ENCODE peak calls at places on chromosomes 16 and 17, in seven cellular contexts. M is transverse colon, O is Peyer's patch, U is body of pancreas, R is heart left ventricle, Z is endothelial cell of umbilical vein, T is IMR-90. C is an unnamed sample.

GRCh38 chr16:14378131-14378551 is 251.9 kb downstream of the PARN start:
- DNase-seq in U (no peak), M (no peak), O (no peak), T (peak), R (no peak), Z (no peak), C (no peak)

GRCh38 chr16:22141746-22142145 is 20.6 kb upstream of the SDR42E2 start:
- DNase-seq in R (no peak), T (peak), U (no peak), M (no peak), O (no peak), Z (peak), C (no peak)

GRCh38 chr17:72916991-72917390 is 175.5 kb downstream of the SLC39A11 start:
- DNase-seq in M (no peak), T (peak), U (no peak), R (no peak), O (no peak), Z (no peak), C (no peak)

GRCh38 chr16:12538667-12539081 is 265.0 kb downstream of the CPPED1 start:
- DNase-seq in Z (no peak), O (no peak), M (no peak), U (no peak), R (no peak), T (no peak), C (no peak)

GRCh38 chr17:64087252-64088005 is 42.5 kb downstream of the ERN1 start:
- DNase-seq in U (no peak), O (no peak), R (no peak), Z (no peak), T (no peak), M (no peak), C (no peak)

GRCh38 chr16:15526097-15526496 is 91.7 kb downstream of the BMERB1 start:
- DNase-seq in U (no peak), R (no peak), O (no peak), M (no peak), T (no peak), Z (no peak), C (no peak)

GRCh38 chr16:61831351-61831933 is 204.8 kb downstream of the CDH8 start:
- DNase-seq in O (no peak), R (no peak), Z (no peak), T (no peak), M (no peak), U (no peak), C (no peak)

GRCh38 chr16:77683845-77684526 is 38.3 kb upstream of the NUDT7 start:
- DNase-seq in Z (no peak), U (no peak), O (no peak), T (no peak), M (no peak), R (no peak), C (no peak)

GRCh38 chr16:87325480-87325879 is 8.3 kb upstream of the C16orf95 start:
- DNase-seq in T (peak), Z (no peak), U (no peak), R (no peak), O (no peak), M (no peak), C (no peak)

GRCh38 chr16:3808308-3809063 is 72.0 kb downstream of the CREBBP start:
- DNase-seq in T (no peak), M (no peak), R (no peak), U (no peak), Z (no peak), O (no peak), C (no peak)

GRCh38 chr17:19939993-19940721 is 37.5 kb downstream of the AKAP10 start:
- DNase-seq in T (no peak), R (no peak), M (no peak), O (no peak), U (no peak), Z (no peak), C (no peak)

GRCh38 chr16:78984887-78985464 is 615.6 kb downstream of the MAF start:
- DNase-seq in U (no peak), O (no peak), T (no peak), R (no peak), M (no peak), Z (no peak), C (no peak)

GRCh38 chr17:61159415-61159814 is 240.2 kb upstream of the TBX2 start:
- DNase-seq in O (no peak), T (peak), M (no peak), R (no peak), Z (no peak), U (no peak), C (no peak)

GRCh38 chr16:8798174-8798527 is 512 bp downstream of the PMM2 start:
- DNase-seq in T (peak), O (no peak), M (no peak), Z (no peak), U (no peak), R (no peak), C (no peak)

GRCh38 chr17:79107499-79108231 is 33.0 kb downstream of the ENGASE start:
- DNase-seq in M (no peak), O (no peak), R (no peak), U (no peak), Z (no peak), T (no peak), C (no peak)

GRCh38 chr16:8763083-8763482 is 34.4 kb downstream of the TMEM186 start:
- DNase-seq in M (no peak), U (no peak), T (no peak), R (no peak), Z (no peak), O (no peak), C (no peak)

GRCh38 chr16:58435779-58436178 is 43.5 kb downstream of the GINS3 start:
- DNase-seq in U (no peak), M (no peak), Z (no peak), O (no peak), R (no peak), T (no peak), C (no peak)

GRCh38 chr16:1152651-1153259 is at the start of gene CACNA1H:
- DNase-seq in O (no peak), R (peak), T (no peak), U (no peak), M (no peak), Z (no peak), C (no peak)

GRCh38 chr17:40501499-40501911 is at the start of gene TNS4:
- DNase-seq in Z (no peak), M (peak), T (no peak), O (no peak), R (no peak), U (no peak), C (peak)

GRCh38 chr17:57956311-57957119 is 1.3 kb upstream of the CUEDC1 start:
- DNase-seq in Z (no peak), U (no peak), O (peak), T (no peak), R (peak), M (no peak), C (peak)

GRCh38 chr17:14302421-14303099 is 1.7 kb downstream of the HS3ST3B1 start:
- DNase-seq in O (peak), T (peak), Z (peak), U (peak), R (peak), M (peak), C (peak)

GRCh38 chr17:67015001-67015400 is 29.4 kb upstream of the CACNG1 start:
- DNase-seq in O (no peak), Z (no peak), R (no peak), M (no peak), T (no peak), U (no peak), C (no peak)

GRCh38 chr16:16154292-16154951 is 68.9 kb downstream of the ABCC6 start:
- DNase-seq in R (no peak), O (no peak), T (no peak), U (no peak), M (no peak), Z (no peak), C (no peak)

GRCh38 chr17:64028874-64029464 is 8.5 kb upstream of the ICAM2 start:
- DNase-seq in R (peak), Z (peak), T (peak), M (peak), U (peak), O (peak), C (peak)

GRCh38 chr17:76036497-76037380 is 9.6 kb upstream of the EVPL start:
- DNase-seq in T (peak), M (peak), O (no peak), R (no peak), U (no peak), Z (no peak), C (no peak)

GRCh38 chr16:72829846-72830620 is 217.9 kb downstream of the ZFHX3 start:
- DNase-seq in U (no peak), T (peak), Z (no peak), M (no peak), R (no peak), O (no peak), C (no peak)

GRCh38 chr17:15274017-15274416 is 8.9 kb upstream of the PMP22 start:
- DNase-seq in U (no peak), M (no peak), Z (no peak), R (no peak), T (no peak), O (no peak), C (no peak)

GRCh38 chr16:87855852-87856715 is 13.2 kb downstream of the SLC7A5 start:
- DNase-seq in U (no peak), T (peak), Z (no peak), R (peak), M (peak), O (peak), C (peak)

GRCh38 chr16:47979783-47980182 is 176.0 kb downstream of the ABCC12 start:
- DNase-seq in T (no peak), O (no peak), Z (no peak), R (no peak), M (no peak), U (no peak), C (no peak)

GRCh38 chr16:88882358-88883030 is 16.0 kb upstream of the PABPN1L start:
- DNase-seq in R (no peak), Z (no peak), O (peak), M (peak), T (no peak), U (no peak), C (peak)

GRCh38 chr16:11306997-11307638 is 26.0 kb upstream of the PRM1 start:
- DNase-seq in O (no peak), U (no peak), M (no peak), Z (no peak), T (no peak), R (no peak), C (no peak)

GRCh38 chr17:1083451-1084187 is 86.7 kb downstream of the TIMM22 start:
- DNase-seq in Z (peak), O (no peak), T (no peak), R (no peak), U (no peak), M (no peak), C (peak)

GRCh38 chr16:51440096-51440495 is 289.0 kb upstream of the SALL1 start:
- DNase-seq in R (no peak), M (no peak), U (no peak), T (no peak), O (no peak), Z (no peak), C (no peak)

DNA sequence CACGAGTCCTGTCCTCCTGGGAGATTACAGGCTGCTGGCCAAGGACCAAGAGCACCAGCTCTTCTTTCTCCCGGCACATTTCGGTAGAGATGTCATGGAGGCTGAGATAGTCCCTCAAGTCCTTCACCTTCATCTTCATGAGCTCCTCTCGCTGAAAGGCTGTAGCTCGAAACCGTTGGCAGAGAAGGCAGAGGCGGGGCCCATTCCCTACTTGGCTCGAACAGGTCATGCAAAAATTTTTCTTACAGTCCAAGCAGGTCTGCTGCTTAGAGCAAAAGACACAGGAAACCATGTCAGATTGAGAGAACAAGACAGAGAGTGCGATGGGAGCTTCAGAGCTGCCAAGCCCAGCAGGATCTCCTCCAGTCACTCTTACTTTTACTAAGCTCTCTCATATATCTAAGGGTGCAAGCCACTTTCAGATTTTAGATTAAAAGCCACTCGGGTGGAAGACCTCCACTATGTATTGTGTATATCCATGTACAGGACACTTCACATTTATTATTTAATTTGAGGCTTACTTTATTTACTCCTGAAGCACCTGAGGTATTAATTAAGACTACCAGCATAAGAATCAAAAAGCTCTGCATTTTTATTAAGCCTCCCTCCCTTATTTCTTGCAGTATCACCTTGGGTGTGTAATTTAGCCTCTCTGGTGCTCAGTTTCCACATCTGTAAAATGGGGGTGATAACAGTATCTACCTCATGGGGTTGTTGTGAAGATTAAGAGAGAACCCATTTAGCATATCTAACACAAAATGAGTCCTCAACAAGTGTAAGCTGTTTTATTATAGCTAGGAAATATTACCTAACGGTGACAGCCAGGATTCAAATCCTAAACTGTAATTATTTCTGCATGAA is 41.4 kb downstream of the LIG3 start:
- DNase-seq in U (no peak), M (no peak), O (no peak), T (no peak), Z (no peak), R (no peak), C (no peak)
- H3K27ac ChIP-seq in U (peak), M (peak), O (no peak), T (no peak), Z (peak), R (peak), C (peak)

DNA sequence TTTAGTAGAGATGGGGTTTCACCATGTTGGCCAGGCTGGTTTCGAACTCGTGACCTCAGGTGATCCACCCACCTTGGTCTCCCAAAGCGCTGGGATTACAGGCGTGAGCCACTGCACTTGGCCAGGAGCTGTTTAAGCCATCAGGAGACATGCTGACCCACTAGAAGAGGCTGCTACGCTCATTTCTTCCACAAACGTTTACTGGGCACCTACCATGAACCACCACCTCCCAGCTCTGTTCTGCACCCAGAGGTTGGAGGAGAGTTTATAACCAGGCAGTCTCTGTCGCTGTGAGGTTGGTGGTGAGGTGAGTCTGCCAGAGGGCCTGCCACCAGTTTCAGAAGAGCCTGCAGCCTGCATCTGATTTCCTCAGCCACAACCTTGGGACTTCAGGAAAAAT is 51.8 kb downstream of the SF3B3 start:
- DNase-seq in Z (no peak), M (no peak), R (no peak), U (no peak), O (no peak), T (no peak), C (no peak)
- TF ChIP-seq POLR2A in Z (no peak), M (no peak), R (no peak), U (no peak), O (no peak), T (no peak), C (no peak)

DNA sequence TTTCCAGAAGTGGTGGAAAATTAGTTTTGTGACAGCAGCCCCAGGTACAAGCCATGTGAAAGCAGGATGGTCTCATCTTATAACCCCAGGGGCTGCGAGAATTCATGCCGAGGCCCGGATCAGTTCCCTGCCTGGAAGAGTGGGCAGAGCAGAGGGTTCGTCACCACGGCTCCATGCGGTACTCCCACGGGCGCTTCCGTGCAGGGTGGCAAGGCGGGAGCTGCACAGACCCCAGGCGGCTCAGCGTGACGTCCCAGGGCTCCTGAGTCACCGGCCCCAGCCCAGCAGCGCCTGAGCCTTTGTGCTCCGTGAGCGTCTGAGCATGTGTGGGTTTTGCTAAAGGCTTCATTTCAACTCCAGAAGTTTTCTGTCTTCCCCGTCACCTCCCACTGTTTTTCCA is 71.2 kb upstream of the CHMP6 start:
- DNase-seq in O (no peak), R (no peak), Z (no peak), M (no peak), T (peak), U (no peak), C (no peak)
- H3K27ac ChIP-seq in O (no peak), R (no peak), Z (no peak), M (no peak), T (no peak), U (no peak), C (peak)

DNA sequence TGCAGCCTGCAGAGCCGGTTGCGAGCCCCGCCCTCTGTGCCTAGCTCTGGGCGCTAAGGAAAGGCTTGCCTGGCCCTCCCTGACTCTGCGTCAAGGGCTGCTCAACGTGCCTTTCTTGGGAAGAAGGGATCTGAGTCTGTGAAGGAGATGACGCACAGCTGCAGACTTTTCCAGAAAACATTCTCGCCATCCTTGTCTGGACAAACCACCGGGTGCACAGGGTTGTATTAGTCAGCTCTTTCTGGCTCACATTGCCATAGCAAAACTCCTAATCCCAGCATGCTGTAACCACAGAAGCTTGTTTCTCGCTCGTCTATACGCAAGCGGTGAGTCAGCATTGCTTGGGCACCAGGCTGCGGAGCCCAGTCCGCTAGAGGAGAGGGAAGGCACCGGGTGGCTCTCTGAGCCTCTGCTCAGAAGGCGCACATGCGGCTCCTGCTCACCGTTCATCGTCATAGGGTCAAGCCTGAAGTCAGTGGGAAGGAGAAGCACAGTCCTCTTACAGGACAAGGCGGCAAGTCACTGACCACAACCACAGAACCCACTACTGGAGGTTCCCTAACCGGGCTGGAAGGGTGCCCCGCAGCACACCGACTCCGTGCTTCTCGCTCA is 2.2 kb upstream of the CD300H start:
- DNase-seq in R (peak), U (peak), O (no peak), T (peak), Z (no peak), M (peak), C (peak)
- TF ChIP-seq POLR2A in R (no peak), U (no peak), O (no peak), T (no peak), Z (no peak), M (no peak), C (no peak)

GRCh38 chr17:17730250-17730935 is 49.1 kb downstream of the RAI1 start:
- DNase-seq in U (no peak), O (no peak), M (no peak), T (no peak), Z (no peak), R (no peak), C (no peak)
- H3K27ac ChIP-seq in U (no peak), O (no peak), M (no peak), T (no peak), Z (no peak), R (peak), C (peak)

GRCh38 chr17:33492731-33493260 is 199.7 kb upstream of the ASIC2 start:
- DNase-seq in T (no peak), M (no peak), Z (no peak), O (no peak), R (no peak), U (no peak), C (no peak)
- TF ChIP-seq POLR2A in T (no peak), M (no peak), Z (no peak), O (no peak), R (no peak), U (no peak), C (no peak)

DNA sequence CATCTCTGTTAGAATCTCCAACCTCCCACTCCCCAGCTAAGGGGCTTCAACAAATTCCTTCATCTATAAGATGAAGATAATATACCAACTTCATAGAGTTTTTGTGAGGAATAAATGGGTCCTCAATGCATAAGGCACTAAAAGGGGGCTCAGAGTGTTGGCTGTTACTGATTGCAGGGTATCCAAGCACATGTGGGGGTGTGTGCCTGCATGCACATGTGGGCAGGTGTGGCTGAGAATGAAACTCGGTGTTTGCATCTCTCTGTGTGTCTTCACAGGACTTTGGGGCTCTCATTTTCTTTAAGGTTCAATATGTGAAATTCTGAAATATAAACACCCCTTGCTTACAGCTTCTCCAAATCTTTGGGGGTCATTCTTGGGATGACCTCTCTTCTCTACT is 4.1 kb upstream of the PPP1R9B start:
- DNase-seq in U (no peak), Z (no peak), O (no peak), R (no peak), T (no peak), M (peak), C (no peak)
- H3K27ac ChIP-seq in U (no peak), Z (no peak), O (peak), R (peak), T (peak), M (peak), C (peak)

DNA sequence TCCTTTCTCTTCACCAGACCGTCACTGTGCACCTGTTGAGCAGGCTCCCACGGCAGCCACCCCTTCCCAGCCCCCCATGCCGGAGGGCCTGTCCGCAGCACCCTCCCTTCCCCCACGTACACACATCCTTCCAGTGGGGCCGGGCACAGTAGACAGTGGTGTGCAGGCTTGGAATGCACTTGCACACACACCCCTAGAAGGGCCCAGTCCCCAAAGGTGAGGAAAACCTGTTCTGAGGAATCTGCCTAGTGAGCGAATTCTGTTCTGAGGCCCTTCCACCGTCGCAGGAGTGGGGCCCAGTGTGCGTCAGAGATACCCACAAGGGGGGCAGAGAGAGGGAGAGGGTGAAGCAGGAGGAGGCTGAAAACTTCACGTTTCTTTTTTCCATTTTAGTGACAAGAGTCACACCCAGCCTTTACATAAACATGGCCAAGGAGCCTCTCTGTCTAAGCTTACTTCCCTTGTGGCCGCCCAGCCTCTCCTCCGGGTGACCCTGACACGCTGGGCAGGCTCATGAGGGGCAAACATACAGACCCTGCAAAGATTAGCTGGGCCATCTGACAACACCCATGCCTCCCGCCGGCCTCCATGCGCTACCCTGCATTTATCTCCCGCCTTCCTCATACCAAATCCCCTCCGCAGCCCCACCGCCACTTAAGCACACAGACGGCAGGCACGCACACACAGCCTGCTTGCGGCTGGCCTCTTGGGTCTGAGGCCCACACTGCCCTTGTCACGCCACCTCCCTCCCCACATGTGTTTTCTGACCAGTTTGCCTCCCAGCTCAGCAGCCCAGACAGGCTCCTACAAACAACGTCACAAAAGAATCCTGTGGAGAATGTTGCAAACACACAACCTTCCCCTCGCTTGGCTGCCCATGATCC is 1.8 kb downstream of the ZBTB4 start:
- DNase-seq in O (no peak), Z (peak), R (peak), T (peak), M (peak), U (peak), C (peak)
- TF ChIP-seq POLR2A in O (no peak), Z (no peak), R (no peak), T (peak), M (no peak), U (peak), C (no peak)

C was measured in stomach.